ENCODE peak calls at places on chromosomes 3 and 15, in five cellular contexts. N is H1, T is GM12878, F is HCT116, R is HepG2. P is an unnamed sample.

GRCh38 chr15:60479361-60479684 is 381 bp upstream of the ICE2 start:
- DNase-seq in N (no peak), T (no peak), F (no peak), R (no peak), P (no peak)

GRCh38 chr3:141348848-141349247 is 19.5 kb upstream of the ZBTB38 start:
- DNase-seq in N (no peak), T (no peak), F (no peak), R (no peak), P (no peak)

GRCh38 chr3:99842826-99843589 is 25.3 kb downstream of the CMSS1 start:
- DNase-seq in N (no peak), T (no peak), F (peak), R (peak), P (no peak)

GRCh38 chr3:192433704-192434103 is 293.6 kb downstream of the FGF12 start:
- DNase-seq in N (no peak), T (peak), F (no peak), R (no peak), P (no peak)

GRCh38 chr3:186277268-186277909 is 84.6 kb downstream of the DGKG start:
- DNase-seq in N (no peak), T (no peak), F (peak), R (peak), P (peak)

GRCh38 chr3:110583373-110583935 is 488.2 kb upstream of the NECTIN3 start:
- DNase-seq in N (no peak), T (no peak), F (peak), R (peak), P (no peak)

GRCh38 chr15:41263891-41264351 is 32.9 kb downstream of the CHP1 start:
- DNase-seq in N (no peak), T (no peak), F (no peak), R (no peak), P (no peak)

GRCh38 chr3:32374788-32375595 is 16.7 kb upstream of the CMTM7 start:
- DNase-seq in N (peak), T (peak), F (peak), R (peak), P (peak)

GRCh38 chr15:91912336-91912735 is 58.8 kb downstream of the SLCO3A1 start:
- DNase-seq in N (no peak), T (no peak), F (no peak), R (no peak), P (no peak)

GRCh38 chr3:39189648-39190269 is 2.6 kb downstream of the XIRP1 start:
- DNase-seq in N (peak), T (peak), F (peak), R (peak), P (peak)

GRCh38 chr3:49705390-49705960 is 14.0 kb downstream of the AMIGO3 start:
- DNase-seq in N (no peak), T (no peak), F (no peak), R (no peak), P (no peak)

GRCh38 chr3:31523543-31523942 is 9.2 kb upstream of the STT3B start:
- DNase-seq in N (no peak), T (no peak), F (no peak), R (no peak), P (peak)

GRCh38 chr15:28094732-28095521 is 4.2 kb downstream of the OCA2 start:
- DNase-seq in N (peak), T (no peak), F (no peak), R (no peak), P (no peak)

GRCh38 chr3:48411606-48412374 is 18.1 kb downstream of the PLXNB1 start:
- DNase-seq in N (no peak), T (no peak), F (no peak), R (no peak), P (no peak)

GRCh38 chr3:99126291-99126690 is 224.8 kb upstream of the DCBLD2 start:
- DNase-seq in N (no peak), T (no peak), F (no peak), R (no peak), P (no peak)

GRCh38 chr3:14810795-14811661 is 7.7 kb upstream of the FGD5 start:
- DNase-seq in N (peak), T (no peak), F (no peak), R (no peak), P (no peak)

DNA sequence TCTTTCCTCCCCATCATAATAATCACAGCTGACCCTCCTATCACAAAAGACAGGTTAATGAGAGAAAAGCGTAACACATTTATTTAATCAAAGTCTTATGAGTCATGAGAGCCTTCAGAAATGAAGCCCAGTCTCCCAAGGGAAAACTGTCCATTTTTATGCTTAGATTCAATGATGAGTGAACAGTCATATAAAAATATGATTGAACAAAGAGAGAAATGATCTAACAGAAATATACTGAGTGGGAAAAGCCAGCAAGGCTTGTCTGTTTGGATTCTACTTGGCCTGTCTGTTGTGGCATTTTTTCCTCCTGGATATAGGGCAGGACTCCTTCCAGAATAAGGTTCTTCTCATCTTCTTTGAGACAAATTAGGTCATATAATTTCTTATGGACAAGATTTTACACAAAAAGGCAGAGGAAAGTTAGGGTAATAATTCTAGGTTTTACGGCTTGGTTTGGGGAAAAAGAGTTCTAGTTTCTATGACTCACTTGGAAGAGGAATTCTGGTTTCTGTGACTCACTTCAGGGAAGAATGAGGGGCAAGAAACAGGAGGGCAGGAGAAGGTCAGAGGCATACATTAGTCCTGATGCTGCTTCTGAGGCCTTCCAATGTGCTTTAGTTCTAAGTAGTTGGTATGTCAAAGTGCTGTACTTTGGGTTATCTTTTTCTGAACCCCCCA is 534.2 kb downstream of the ZIC1 start:
- DNase-seq in N (no peak), T (no peak), F (peak), R (no peak), P (no peak)
- TF ChIP-seq SRF in N (no peak), T (no peak), F (peak), R (no peak), P (no peak)

GRCh38 chr3:70824078-70824477 is 511.6 kb upstream of the MDFIC2 start:
- DNase-seq in N (no peak), T (no peak), F (no peak), R (no peak), P (no peak)

GRCh38 chr3:70822777-70823176 is 510.3 kb upstream of the MDFIC2 start:
- DNase-seq in N (no peak), T (no peak), F (no peak), R (no peak), P (no peak)

GRCh38 chr3:70821602-70822001 is 509.2 kb upstream of the MDFIC2 start:
- DNase-seq in N (no peak), T (no peak), F (no peak), R (no peak), P (no peak)

GRCh38 chr3:70823622-70824021 is 511.2 kb upstream of the MDFIC2 start:
- DNase-seq in N (no peak), T (no peak), F (no peak), R (no peak), P (no peak)

DNA sequence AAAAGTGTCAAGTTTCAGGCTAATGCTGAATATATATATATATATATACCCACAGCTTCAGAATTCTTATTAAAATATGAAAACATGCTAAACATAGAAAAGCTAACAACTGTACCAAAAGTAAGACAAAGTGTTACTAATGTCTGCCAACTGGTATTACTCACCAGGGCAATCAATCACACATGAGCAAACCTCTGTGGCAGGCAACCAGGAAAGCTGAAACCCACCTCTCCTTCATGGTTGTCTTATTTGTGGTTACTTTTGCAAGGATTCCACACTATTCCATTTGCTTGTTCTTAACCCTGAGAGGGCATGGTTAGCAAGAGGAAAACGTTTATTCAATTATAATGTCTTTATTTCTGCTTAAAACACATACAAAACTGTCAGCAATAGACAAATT is 512.3 kb upstream of the MDFIC2 start:
- DNase-seq in N (no peak), T (no peak), F (no peak), R (no peak), P (no peak)
- TF ChIP-seq SP1 in N (no peak), T (no peak), F (no peak), R (no peak), P (no peak)

GRCh38 chr3:124248471-124249028 is 256.6 kb upstream of the ROPN1 start:
- DNase-seq in N (no peak), T (no peak), F (no peak), R (no peak), P (peak)
- TF ChIP-seq SRF in N (no peak), T (no peak), F (no peak), R (no peak), P (no peak)

GRCh38 chr3:195259146-195259563 is 11.8 kb downstream of the XXYLT1 start:
- DNase-seq in N (peak), T (no peak), F (no peak), R (no peak), P (peak)
- TF ChIP-seq SP1 in N (no peak), T (no peak), F (no peak), R (no peak), P (no peak)

P was measured in K562.